ENCODE peak calls at places on chromosomes 7 and 10, in four cellular contexts. H, K, A and Q are unnamed samples.

GRCh38 chr7:129958643-129959479 is 6.1 kb upstream of the UBE2H start:
- DNase-seq in H (no peak), K (peak), A (no peak), Q (peak)

GRCh38 chr10:33126118-33126517 is 168.1 kb upstream of the ITGB1 start:
- DNase-seq in H (no peak), K (no peak), A (no peak), Q (no peak)

GRCh38 chr7:132518839-132519173 is 57.5 kb downstream of the PLXNA4 start:
- DNase-seq in H (no peak), K (no peak), A (no peak), Q (no peak)

GRCh38 chr7:37052673-37053072 is 328.4 kb upstream of the AOAH start:
- DNase-seq in H (no peak), K (no peak), A (peak), Q (no peak)

GRCh38 chr10:123139521-123140163 is 3.9 kb downstream of the HMX3 start:
- DNase-seq in H (no peak), K (no peak), A (no peak), Q (no peak)

GRCh38 chr10:3045471-3046209 is 21.7 kb upstream of the PFKP start:
- DNase-seq in H (no peak), K (no peak), A (peak), Q (peak)

GRCh38 chr7:48924433-48924832 is at the start of gene CDC14C:
- DNase-seq in H (no peak), K (no peak), A (no peak), Q (no peak)

GRCh38 chr10:133039823-133040704 is 47.7 kb upstream of the ADGRA1 start:
- DNase-seq in H (no peak), K (no peak), A (no peak), Q (no peak)

GRCh38 chr7:104156842-104157277 is 51.0 kb downstream of the ORC5 start:
- DNase-seq in H (no peak), K (no peak), A (no peak), Q (no peak)

GRCh38 chr7:43377196-43377935 is 205.5 kb upstream of the STK17A start:
- DNase-seq in H (no peak), K (no peak), A (no peak), Q (no peak)

GRCh38 chr10:67665491-67665890 is 30.5 kb downstream of the CTNNA3 start:
- DNase-seq in H (no peak), K (no peak), A (peak), Q (no peak)

GRCh38 chr10:73763343-73763742 is 18.5 kb upstream of the CHCHD1 start:
- DNase-seq in H (no peak), K (no peak), A (no peak), Q (no peak)

GRCh38 chr10:4127518-4128315 is 342.7 kb upstream of the KLF6 start:
- DNase-seq in H (no peak), K (no peak), A (no peak), Q (no peak)

GRCh38 chr7:79506481-79506880 is 53.0 kb upstream of the MAGI2 start:
- DNase-seq in H (no peak), K (peak), A (no peak), Q (peak)

GRCh38 chr7:98110249-98111022 is 3.8 kb downstream of the LMTK2 start:
- DNase-seq in H (no peak), K (no peak), A (no peak), Q (no peak)

GRCh38 chr7:97835296-97836138 is 36.7 kb downstream of the ASNS start:
- DNase-seq in H (peak), K (peak), A (peak), Q (peak)

GRCh38 chr10:6236349-6237188 is 33.8 kb downstream of the PFKFB3 start:
- DNase-seq in H (no peak), K (no peak), A (no peak), Q (no peak)

GRCh38 chr10:20271490-20271889 is 455.3 kb downstream of the PLXDC2 start:
- DNase-seq in H (no peak), K (no peak), A (no peak), Q (no peak)

GRCh38 chr10:114458955-114459354 is 54.7 kb upstream of the AFAP1L2 start:
- DNase-seq in H (no peak), K (no peak), A (peak), Q (no peak)

GRCh38 chr7:90988523-90988922 is 275.7 kb upstream of the FZD1 start:
- DNase-seq in H (no peak), K (no peak), A (no peak), Q (no peak)

GRCh38 chr7:98217623-98218582 is 6.7 kb downstream of the BHLHA15 start:
- DNase-seq in H (no peak), K (no peak), A (peak), Q (no peak)

GRCh38 chr10:63437334-63437949 is 28.3 kb downstream of the JMJD1C start:
- DNase-seq in H (no peak), K (no peak), A (no peak), Q (no peak)